ENCODE peak calls at places on chromosomes 7 and 10, in seven cellular contexts. R is kidney; O is naive thymus-derived CD4-positive, alpha-beta T cell; H is sigmoid colon; F is SJSA1; E is thoracic aorta; T is mesenchymal stem cell. B is an unnamed sample.

GRCh38 chr7:94449151-94449725 is 54.5 kb downstream of the COL1A2 start:
- DNase-seq in R (no peak), O (no peak), H (no peak), F (no peak), E (no peak), T (peak; percentile 52), B (no peak)

GRCh38 chr7:24979470-24979862 is 512 bp downstream of the OSBPL3 start:
- DNase-seq in R (peak; percentile 90), O (no peak), H (peak; percentile 75), F (peak; percentile 61), E (no peak), T (peak; percentile 74), B (peak; percentile 71)

GRCh38 chr7:127884066-127884559 is 147.1 kb downstream of the LRRC4 start:
- DNase-seq in R (no peak), O (no peak), H (no peak), F (no peak), E (no peak), T (no peak), B (no peak)

GRCh38 chr10:74929197-74929596 is 102.8 kb downstream of the KAT6B start:
- DNase-seq in R (no peak), O (no peak), H (no peak), F (no peak), E (no peak), T (peak; percentile 28), B (no peak)

GRCh38 chr10:24209946-24210491 is 1.1 kb downstream of the KIAA1217 start:
- DNase-seq in R (peak; percentile 55), O (no peak), H (no peak), F (no peak), E (no peak), T (peak; percentile 52), B (no peak)

GRCh38 chr10:48604408-48605263 is at the start of gene ARHGAP22:
- DNase-seq in R (no peak), O (no peak), H (peak; percentile 70), F (peak; percentile 42), E (peak; percentile 22), T (peak; percentile 59), B (no peak)

GRCh38 chr7:156156734-156157408 is 344.6 kb upstream of the SHH start:
- DNase-seq in R (peak; percentile 82), O (no peak), H (no peak), F (no peak), E (no peak), T (no peak), B (no peak)

GRCh38 chr7:50554923-50555322 is 10.3 kb downstream of the DDC start:
- DNase-seq in R (no peak), O (no peak), H (no peak), F (no peak), E (no peak), T (no peak), B (no peak)

GRCh38 chr7:27329917-27330316 is 87.3 kb downstream of the EVX1 start:
- DNase-seq in R (no peak), O (no peak), H (no peak), F (no peak), E (no peak), T (no peak), B (no peak)

GRCh38 chr10:95391570-95392249 is 100.9 kb upstream of the PDLIM1 start:
- DNase-seq in R (peak; percentile 67), O (no peak), H (no peak), F (no peak), E (no peak), T (peak; percentile 48), B (no peak)

GRCh38 chr10:133401981-133402725 is 8.2 kb downstream of the MTG1 start:
- DNase-seq in R (peak; percentile 66), O (no peak), H (peak; percentile 46), F (peak; percentile 36), E (no peak), T (no peak), B (no peak)

GRCh38 chr10:13593560-13593959 is 6.8 kb downstream of the PRPF18 start:
- DNase-seq in R (no peak), O (no peak), H (no peak), F (no peak), E (no peak), T (no peak), B (no peak)

GRCh38 chr7:18895456-18895855 is 222.0 kb downstream of the TWIST1 start:
- DNase-seq in R (no peak), O (no peak), H (no peak), F (no peak), E (no peak), T (peak; percentile 50), B (no peak)

GRCh38 chr7:20408467-20408826 is 77.7 kb downstream of the ITGB8 start:
- DNase-seq in R (no peak), O (no peak), H (no peak), F (no peak), E (no peak), T (peak; percentile 28), B (no peak)

GRCh38 chr7:133853706-133854276 is 273.3 kb upstream of the LRGUK start:
- DNase-seq in R (no peak), O (no peak), H (no peak), F (peak; percentile 82), E (no peak), T (peak; percentile 69), B (no peak)

GRCh38 chr7:123643495-123644428 is 11.9 kb upstream of the LMOD2 start:
- DNase-seq in R (no peak), O (no peak), H (no peak), F (peak; percentile 48), E (no peak), T (peak; percentile 75), B (no peak)

GRCh38 chr7:48098846-48099245 is 9.8 kb downstream of the UPP1 start:
- DNase-seq in R (no peak), O (no peak), H (no peak), F (no peak), E (no peak), T (peak; percentile 54), B (no peak)

GRCh38 chr7:35691827-35692307 is 3.1 kb downstream of the HERPUD2 start:
- DNase-seq in R (no peak), O (peak; percentile 52), H (no peak), F (no peak), E (no peak), T (peak; percentile 62), B (peak; percentile 10)

GRCh38 chr10:84523509-84523908 is 195.1 kb downstream of the CCSER2 start:
- DNase-seq in R (no peak), O (no peak), H (no peak), F (no peak), E (no peak), T (no peak), B (no peak)

GRCh38 chr10:50740351-50740688 is 584 bp downstream of the ASAH2B start:
- DNase-seq in R (no peak), O (no peak), H (no peak), F (peak; percentile 52), E (no peak), T (peak; percentile 88), B (no peak)

GRCh38 chr10:100327007-100327700 is 2.9 kb downstream of the PKD2L1 start:
- DNase-seq in R (no peak), O (peak; percentile 27), H (no peak), F (no peak), E (no peak), T (no peak), B (no peak)

DNA sequence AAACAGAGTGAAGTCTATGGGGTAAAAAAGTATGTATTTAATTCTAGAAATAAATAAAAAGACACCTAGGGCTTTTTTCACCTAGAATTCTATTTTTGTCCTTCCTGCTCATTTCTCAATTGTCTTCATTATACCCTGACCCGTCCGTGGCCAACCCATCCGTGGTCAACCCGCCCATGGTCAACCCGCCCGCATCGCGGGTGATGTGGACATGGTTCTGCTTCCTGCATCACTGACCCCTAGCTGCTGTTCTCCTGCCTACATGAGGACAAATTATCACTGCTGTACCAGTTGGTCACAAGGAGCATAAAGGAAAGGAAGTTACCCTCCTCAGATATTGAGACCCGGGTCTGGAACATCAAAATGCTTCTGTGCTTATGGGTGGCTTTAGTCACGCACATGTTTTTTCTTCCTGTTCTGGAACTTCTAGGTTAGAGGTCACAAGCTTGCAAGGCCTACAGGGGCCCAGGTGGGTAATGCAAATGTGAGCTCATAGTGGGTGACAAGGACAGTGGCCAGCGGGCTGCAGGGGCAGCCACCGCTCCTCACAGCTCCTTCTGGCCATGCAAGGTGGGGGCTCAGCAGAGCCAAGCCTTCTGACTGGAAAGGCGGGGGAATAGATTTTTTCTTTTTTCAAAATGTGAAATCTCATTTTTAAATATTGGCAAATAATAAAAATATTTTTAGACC is 15.5 kb downstream of the CAMK2G start:
- DNase-seq in R (no peak), O (no peak), H (peak; percentile 45), F (no peak), E (no peak), T (no peak), B (no peak)
- H3K27ac ChIP-seq in R (no peak overlapping the region), O (peak overlapping the region; percentile 40), H (peak overlapping the region; percentile 83), F (no peak overlapping the region), E (peak overlapping the region; percentile 82), T (no peak overlapping the region), B (no peak overlapping the region)

GRCh38 chr10:124264711-124265390 is 153.9 kb downstream of the OAT start:
- DNase-seq in R (no peak), O (no peak), H (no peak), F (no peak), E (no peak), T (no peak), B (no peak)

GRCh38 chr10:124265391-124265745 is 153.4 kb downstream of the OAT start:
- DNase-seq in R (no peak), O (no peak), H (no peak), F (no peak), E (no peak), T (no peak), B (no peak)

GRCh38 chr10:124263726-124264125 is 155.0 kb downstream of the OAT start:
- DNase-seq in R (no peak), O (no peak), H (no peak), F (no peak), E (no peak), T (no peak), B (no peak)

GRCh38 chr10:124262971-124263370 is 155.8 kb downstream of the OAT start:
- DNase-seq in R (no peak), O (no peak), H (peak; percentile 61), F (no peak), E (no peak), T (no peak), B (no peak)

DNA sequence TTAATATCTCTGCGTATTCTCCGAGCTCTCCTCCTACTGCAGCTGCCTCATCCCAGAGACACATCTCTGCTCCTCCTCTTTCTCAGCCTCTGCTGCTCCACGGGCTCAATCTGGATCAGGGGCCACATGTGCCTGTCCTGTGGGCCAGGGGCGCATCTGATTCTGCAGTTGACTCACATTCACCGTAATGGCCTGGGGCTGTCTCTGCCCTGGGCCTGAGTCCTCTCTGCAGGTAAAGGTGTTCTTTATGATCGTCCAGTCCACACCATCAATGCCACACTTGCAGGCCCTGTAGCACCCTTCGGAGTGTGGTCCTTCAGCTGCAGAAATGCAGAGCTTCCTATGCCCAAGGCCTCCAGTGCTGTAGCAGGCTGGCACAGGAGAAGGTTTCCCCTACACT is 154.5 kb downstream of the OAT start:
- DNase-seq in R (no peak), O (no peak), H (no peak), F (no peak), E (no peak), T (no peak), B (no peak)
- H3K27ac ChIP-seq in R (no peak overlapping the region), O (no peak overlapping the region), H (no peak overlapping the region), F (no peak overlapping the region), E (no peak overlapping the region), T (no peak overlapping the region), B (no peak overlapping the region)

GRCh38 chr7:80726731-80727130 is 88.3 kb downstream of the CD36 start:
- DNase-seq in R (no peak), O (no peak), H (no peak), F (no peak), E (no peak), T (no peak), B (no peak)
- H3K27ac ChIP-seq in R (no peak overlapping the region), O (no peak overlapping the region), H (no peak overlapping the region), F (no peak overlapping the region), E (no peak overlapping the region), T (no peak overlapping the region), B (no peak overlapping the region)

GRCh38 chr10:11856678-11857077 is 33.5 kb downstream of the PROSER2 start:
- DNase-seq in R (no peak), O (no peak), H (peak; percentile 34), F (no peak), E (no peak), T (no peak), B (no peak)
- H3K27ac ChIP-seq in R (no peak overlapping the region), O (no peak overlapping the region), H (no peak overlapping the region), F (no peak overlapping the region), E (no peak overlapping the region), T (no peak overlapping the region), B (no peak overlapping the region)

B was measured in CD8-positive, alpha-beta memory T cell.